ENCODE peak calls at places on chromosomes 16 and 17, in seven cellular contexts. One of them, this sample, is unnamed.

GRCh38 chr16:50627419-50627818 is 53.7 kb downstream of the SNX20 start:
- DNase-seq in CD8-positive, alpha-beta T cell: peak
- DNase-seq in iPS DF 6.9: no peak
- DNase-seq in skeletal muscle cell: no peak
- DNase-seq in A549: no peak
- DNase-seq in breast epithelium: no peak
- DNase-seq in cardiac muscle cell: peak
- DNase-seq in this sample: no peak

GRCh38 chr17:64159051-64159590 is 29.2 kb upstream of the ERN1 start:
- DNase-seq in CD8-positive, alpha-beta T cell: no peak
- DNase-seq in iPS DF 6.9: no peak
- DNase-seq in skeletal muscle cell: no peak
- DNase-seq in A549: no peak
- DNase-seq in breast epithelium: peak
- DNase-seq in cardiac muscle cell: no peak
- DNase-seq in this sample: no peak

GRCh38 chr17:1294157-1294717 is 14.8 kb downstream of the TRARG1 start:
- DNase-seq in CD8-positive, alpha-beta T cell: peak
- DNase-seq in iPS DF 6.9: no peak
- DNase-seq in skeletal muscle cell: no peak
- DNase-seq in A549: no peak
- DNase-seq in breast epithelium: no peak
- DNase-seq in cardiac muscle cell: no peak
- DNase-seq in this sample: no peak

GRCh38 chr16:4689091-4689671 is 4.2 kb upstream of the NUDT16L1 start:
- DNase-seq in CD8-positive, alpha-beta T cell: no peak
- DNase-seq in iPS DF 6.9: no peak
- DNase-seq in skeletal muscle cell: no peak
- DNase-seq in A549: no peak
- DNase-seq in breast epithelium: no peak
- DNase-seq in cardiac muscle cell: no peak
- DNase-seq in this sample: no peak

GRCh38 chr17:40517981-40518380 is 16.6 kb upstream of the TNS4 start:
- DNase-seq in CD8-positive, alpha-beta T cell: no peak
- DNase-seq in iPS DF 6.9: no peak
- DNase-seq in skeletal muscle cell: no peak
- DNase-seq in A549: no peak
- DNase-seq in breast epithelium: no peak
- DNase-seq in cardiac muscle cell: no peak
- DNase-seq in this sample: no peak

GRCh38 chr17:74497471-74497870 is 31.0 kb downstream of the CD300A start:
- DNase-seq in CD8-positive, alpha-beta T cell: no peak
- DNase-seq in iPS DF 6.9: no peak
- DNase-seq in skeletal muscle cell: no peak
- DNase-seq in A549: no peak
- DNase-seq in breast epithelium: no peak
- DNase-seq in cardiac muscle cell: no peak
- DNase-seq in this sample: no peak

GRCh38 chr17:27878776-27879562 is 14.2 kb downstream of the LYRM9 start:
- DNase-seq in CD8-positive, alpha-beta T cell: peak
- DNase-seq in iPS DF 6.9: no peak
- DNase-seq in skeletal muscle cell: no peak
- DNase-seq in A549: no peak
- DNase-seq in breast epithelium: no peak
- DNase-seq in cardiac muscle cell: peak
- DNase-seq in this sample: no peak

GRCh38 chr17:72766761-72767356 is 325.6 kb downstream of the SLC39A11 start:
- DNase-seq in CD8-positive, alpha-beta T cell: no peak
- DNase-seq in iPS DF 6.9: no peak
- DNase-seq in skeletal muscle cell: no peak
- DNase-seq in A549: no peak
- DNase-seq in breast epithelium: no peak
- DNase-seq in cardiac muscle cell: no peak
- DNase-seq in this sample: no peak

GRCh38 chr16:79418588-79418987 is 181.9 kb downstream of the MAF start:
- DNase-seq in CD8-positive, alpha-beta T cell: no peak
- DNase-seq in iPS DF 6.9: no peak
- DNase-seq in skeletal muscle cell: no peak
- DNase-seq in A549: no peak
- DNase-seq in breast epithelium: no peak
- DNase-seq in cardiac muscle cell: no peak
- DNase-seq in this sample: no peak

GRCh38 chr16:84507011-84507982 is 2.8 kb upstream of the MEAK7 start:
- DNase-seq in CD8-positive, alpha-beta T cell: no peak
- DNase-seq in iPS DF 6.9: no peak
- DNase-seq in skeletal muscle cell: no peak
- DNase-seq in A549: no peak
- DNase-seq in breast epithelium: no peak
- DNase-seq in cardiac muscle cell: no peak
- DNase-seq in this sample: no peak

GRCh38 chr17:77323413-77324171 is 182.8 kb downstream of the SEC14L1 start:
- DNase-seq in CD8-positive, alpha-beta T cell: no peak
- DNase-seq in iPS DF 6.9: no peak
- DNase-seq in skeletal muscle cell: no peak
- DNase-seq in A549: peak
- DNase-seq in breast epithelium: peak
- DNase-seq in cardiac muscle cell: no peak
- DNase-seq in this sample: no peak

GRCh38 chr17:58626905-58627304 is 64.9 kb downstream of the TEX14 start:
- DNase-seq in CD8-positive, alpha-beta T cell: no peak
- DNase-seq in iPS DF 6.9: no peak
- DNase-seq in skeletal muscle cell: no peak
- DNase-seq in A549: no peak
- DNase-seq in breast epithelium: no peak
- DNase-seq in cardiac muscle cell: no peak
- DNase-seq in this sample: no peak

GRCh38 chr17:55296171-55296695 is 31.5 kb downstream of the HLF start:
- DNase-seq in CD8-positive, alpha-beta T cell: no peak
- DNase-seq in iPS DF 6.9: no peak
- DNase-seq in skeletal muscle cell: no peak
- DNase-seq in A549: no peak
- DNase-seq in breast epithelium: no peak
- DNase-seq in cardiac muscle cell: no peak
- DNase-seq in this sample: no peak

GRCh38 chr16:20676268-20676828 is 21.1 kb downstream of the ACSM1 start:
- DNase-seq in CD8-positive, alpha-beta T cell: no peak
- DNase-seq in iPS DF 6.9: no peak
- DNase-seq in skeletal muscle cell: no peak
- DNase-seq in A549: no peak
- DNase-seq in breast epithelium: no peak
- DNase-seq in cardiac muscle cell: no peak
- DNase-seq in this sample: no peak

GRCh38 chr17:1197781-1198490 is 18.2 kb upstream of the ABR start:
- DNase-seq in CD8-positive, alpha-beta T cell: peak
- DNase-seq in iPS DF 6.9: no peak
- DNase-seq in skeletal muscle cell: peak
- DNase-seq in A549: no peak
- DNase-seq in breast epithelium: peak
- DNase-seq in cardiac muscle cell: no peak
- DNase-seq in this sample: no peak

GRCh38 chr16:58733671-58734458 is at the start of gene GOT2:
- DNase-seq in CD8-positive, alpha-beta T cell: peak
- DNase-seq in iPS DF 6.9: peak
- DNase-seq in skeletal muscle cell: peak
- DNase-seq in A549: peak
- DNase-seq in breast epithelium: peak
- DNase-seq in cardiac muscle cell: peak
- DNase-seq in this sample: peak

GRCh38 chr17:9004132-9004960 is 17.0 kb upstream of the NTN1 start:
- DNase-seq in CD8-positive, alpha-beta T cell: no peak
- DNase-seq in iPS DF 6.9: no peak
- DNase-seq in skeletal muscle cell: no peak
- DNase-seq in A549: no peak
- DNase-seq in breast epithelium: no peak
- DNase-seq in cardiac muscle cell: no peak
- DNase-seq in this sample: no peak

GRCh38 chr16:15652293-15653001 is 2.4 kb downstream of the NDE1 start:
- DNase-seq in CD8-positive, alpha-beta T cell: no peak
- DNase-seq in iPS DF 6.9: no peak
- DNase-seq in skeletal muscle cell: no peak
- DNase-seq in A549: no peak
- DNase-seq in breast epithelium: no peak
- DNase-seq in cardiac muscle cell: no peak
- DNase-seq in this sample: no peak
- H3K4me3 ChIP-seq in CD8-positive, alpha-beta T cell: no peak
- H3K4me3 ChIP-seq in iPS DF 6.9: no peak
- H3K4me3 ChIP-seq in skeletal muscle cell: no peak
- H3K4me3 ChIP-seq in A549: no peak
- H3K4me3 ChIP-seq in breast epithelium: no peak
- H3K4me3 ChIP-seq in cardiac muscle cell: no peak
- H3K4me3 ChIP-seq in this sample: no peak

GRCh38 chr17:35460354-35460851 is 11.8 kb upstream of the SLFN13 start:
- DNase-seq in CD8-positive, alpha-beta T cell: peak
- DNase-seq in iPS DF 6.9: peak
- DNase-seq in skeletal muscle cell: no peak
- DNase-seq in A549: peak
- DNase-seq in breast epithelium: peak
- DNase-seq in cardiac muscle cell: peak
- DNase-seq in this sample: no peak
- H3K4me3 ChIP-seq in CD8-positive, alpha-beta T cell: peak
- H3K4me3 ChIP-seq in iPS DF 6.9: peak
- H3K4me3 ChIP-seq in skeletal muscle cell: no peak
- H3K4me3 ChIP-seq in A549: peak
- H3K4me3 ChIP-seq in breast epithelium: peak
- H3K4me3 ChIP-seq in cardiac muscle cell: peak
- H3K4me3 ChIP-seq in this sample: no peak

GRCh38 chr16:82917886-82918595 is 291.3 kb downstream of the CDH13 start:
- DNase-seq in CD8-positive, alpha-beta T cell: no peak
- DNase-seq in iPS DF 6.9: no peak
- DNase-seq in skeletal muscle cell: no peak
- DNase-seq in A549: no peak
- DNase-seq in breast epithelium: no peak
- DNase-seq in cardiac muscle cell: no peak
- DNase-seq in this sample: no peak

DNA sequence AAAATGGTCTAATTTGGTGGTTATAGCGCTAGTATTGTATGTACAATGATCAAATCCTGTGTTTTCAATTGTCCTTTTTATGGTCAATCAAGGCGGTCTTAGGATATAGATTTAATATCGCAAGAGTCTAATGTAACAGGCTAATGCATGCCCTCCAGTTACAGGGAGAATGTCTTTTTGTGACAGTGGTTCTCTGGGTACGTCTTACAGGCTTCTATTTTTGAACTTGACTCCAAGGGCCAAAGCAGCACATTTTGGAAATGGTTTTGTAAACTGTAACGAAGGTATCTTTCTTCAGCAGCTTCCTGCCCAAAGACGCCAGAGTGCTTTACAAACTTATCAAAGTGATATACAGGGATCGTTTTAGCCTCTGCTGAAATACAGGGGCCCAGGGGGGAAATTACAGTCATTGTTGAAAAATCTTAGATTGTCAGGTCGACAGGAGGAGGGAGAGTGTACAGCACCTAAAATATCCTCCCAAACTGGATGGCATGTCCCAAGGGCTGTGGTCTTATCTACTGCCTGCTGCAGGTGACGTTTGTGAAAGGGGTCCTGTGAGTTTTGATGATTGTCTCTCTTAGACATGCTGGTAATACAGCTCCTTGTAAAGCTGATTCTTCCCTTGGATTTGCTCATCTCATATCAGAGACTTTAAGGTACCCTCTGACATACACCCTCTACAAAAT is 288.5 kb downstream of the CDH13 start:
- DNase-seq in CD8-positive, alpha-beta T cell: no peak
- DNase-seq in iPS DF 6.9: no peak
- DNase-seq in skeletal muscle cell: no peak
- DNase-seq in A549: no peak
- DNase-seq in breast epithelium: no peak
- DNase-seq in cardiac muscle cell: no peak
- DNase-seq in this sample: no peak
- H3K4me3 ChIP-seq in CD8-positive, alpha-beta T cell: no peak
- H3K4me3 ChIP-seq in iPS DF 6.9: no peak
- H3K4me3 ChIP-seq in skeletal muscle cell: no peak
- H3K4me3 ChIP-seq in A549: no peak
- H3K4me3 ChIP-seq in breast epithelium: no peak
- H3K4me3 ChIP-seq in cardiac muscle cell: no peak
- H3K4me3 ChIP-seq in this sample: no peak

DNA sequence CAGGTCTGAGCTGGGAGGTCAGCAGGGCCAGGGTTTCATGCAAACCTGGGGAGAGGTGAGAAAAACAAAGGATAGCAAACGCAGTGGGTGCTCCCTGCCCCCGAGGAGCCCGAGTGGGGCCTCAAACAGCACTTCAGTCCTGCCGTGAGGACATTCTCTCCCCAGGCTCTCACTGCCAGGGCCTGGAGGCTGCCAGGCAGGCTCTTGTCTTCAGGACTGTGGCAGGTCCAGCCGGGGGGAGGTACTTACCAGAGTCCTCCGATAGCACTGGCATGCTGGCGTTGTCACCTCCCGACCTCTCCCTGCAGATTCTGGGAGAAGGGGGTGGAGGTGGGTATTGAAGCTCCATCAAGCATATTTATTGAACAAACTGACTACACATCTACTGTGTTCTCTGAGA is 1.3 kb downstream of the MPP3 start:
- DNase-seq in CD8-positive, alpha-beta T cell: no peak
- DNase-seq in iPS DF 6.9: no peak
- DNase-seq in skeletal muscle cell: no peak
- DNase-seq in A549: no peak
- DNase-seq in breast epithelium: no peak
- DNase-seq in cardiac muscle cell: peak
- DNase-seq in this sample: no peak
- H3K4me3 ChIP-seq in CD8-positive, alpha-beta T cell: no peak
- H3K4me3 ChIP-seq in iPS DF 6.9: no peak
- H3K4me3 ChIP-seq in skeletal muscle cell: no peak
- H3K4me3 ChIP-seq in A549: peak
- H3K4me3 ChIP-seq in breast epithelium: peak
- H3K4me3 ChIP-seq in cardiac muscle cell: no peak
- H3K4me3 ChIP-seq in this sample: no peak

GRCh38 chr16:85998178-85998867 is 99.4 kb downstream of the IRF8 start:
- DNase-seq in CD8-positive, alpha-beta T cell: no peak
- DNase-seq in iPS DF 6.9: no peak
- DNase-seq in skeletal muscle cell: no peak
- DNase-seq in A549: no peak
- DNase-seq in breast epithelium: no peak
- DNase-seq in cardiac muscle cell: no peak
- DNase-seq in this sample: no peak
- H3K4me3 ChIP-seq in CD8-positive, alpha-beta T cell: no peak
- H3K4me3 ChIP-seq in iPS DF 6.9: no peak
- H3K4me3 ChIP-seq in skeletal muscle cell: no peak
- H3K4me3 ChIP-seq in A549: no peak
- H3K4me3 ChIP-seq in breast epithelium: no peak
- H3K4me3 ChIP-seq in cardiac muscle cell: no peak
- H3K4me3 ChIP-seq in this sample: no peak

GRCh38 chr17:82332669-82333278 is 792 bp downstream of the SECTM1 start:
- DNase-seq in CD8-positive, alpha-beta T cell: peak
- DNase-seq in iPS DF 6.9: no peak
- DNase-seq in skeletal muscle cell: no peak
- DNase-seq in A549: peak
- DNase-seq in breast epithelium: no peak
- DNase-seq in cardiac muscle cell: no peak
- DNase-seq in this sample: no peak
- H3K4me3 ChIP-seq in CD8-positive, alpha-beta T cell: peak
- H3K4me3 ChIP-seq in iPS DF 6.9: peak
- H3K4me3 ChIP-seq in skeletal muscle cell: peak
- H3K4me3 ChIP-seq in A549: peak
- H3K4me3 ChIP-seq in breast epithelium: peak
- H3K4me3 ChIP-seq in cardiac muscle cell: no peak
- H3K4me3 ChIP-seq in this sample: peak

This sample was measured in AG09309.